ENCODE peak calls at places on chromosomes 12 and 14, in four cellular contexts. G is IMR-90, S is AG09309, M is esophagus squamous epithelium. F is an unnamed sample.

GRCh38 chr14:70162353-70162752 is 26.4 kb downstream of the SLC8A3 start:
- DNase-seq in G (no peak), S (no peak), M (no peak), F (no peak)

GRCh38 chr12:96514328-96514727 is 25.0 kb downstream of the CFAP54 start:
- DNase-seq in G (peak), S (no peak), M (no peak), F (no peak)

GRCh38 chr12:96710127-96710745 is 196.8 kb upstream of the NEDD1 start:
- DNase-seq in G (no peak), S (no peak), M (no peak), F (no peak)

GRCh38 chr14:98184467-98184866 is 1087.5 kb downstream of the BCL11B start:
- DNase-seq in G (no peak), S (no peak), M (no peak), F (no peak)

GRCh38 chr12:92538970-92539749 is 163.6 kb upstream of the PLEKHG7 start:
- DNase-seq in G (peak), S (peak), M (no peak), F (peak)

GRCh38 chr12:101715045-101715444 is 17.6 kb downstream of the CHPT1 start:
- DNase-seq in G (no peak), S (no peak), M (no peak), F (no peak)

GRCh38 chr14:29637406-29637805 is 290.2 kb downstream of the PRKD1 start:
- DNase-seq in G (peak), S (no peak), M (no peak), F (peak)

GRCh38 chr12:75183967-75184366 is 25.7 kb downstream of the KCNC2 start:
- DNase-seq in G (no peak), S (no peak), M (no peak), F (no peak)

GRCh38 chr14:95273041-95273978 is 46.4 kb downstream of the CLMN start:
- DNase-seq in G (no peak), S (no peak), M (no peak), F (no peak)

DNA sequence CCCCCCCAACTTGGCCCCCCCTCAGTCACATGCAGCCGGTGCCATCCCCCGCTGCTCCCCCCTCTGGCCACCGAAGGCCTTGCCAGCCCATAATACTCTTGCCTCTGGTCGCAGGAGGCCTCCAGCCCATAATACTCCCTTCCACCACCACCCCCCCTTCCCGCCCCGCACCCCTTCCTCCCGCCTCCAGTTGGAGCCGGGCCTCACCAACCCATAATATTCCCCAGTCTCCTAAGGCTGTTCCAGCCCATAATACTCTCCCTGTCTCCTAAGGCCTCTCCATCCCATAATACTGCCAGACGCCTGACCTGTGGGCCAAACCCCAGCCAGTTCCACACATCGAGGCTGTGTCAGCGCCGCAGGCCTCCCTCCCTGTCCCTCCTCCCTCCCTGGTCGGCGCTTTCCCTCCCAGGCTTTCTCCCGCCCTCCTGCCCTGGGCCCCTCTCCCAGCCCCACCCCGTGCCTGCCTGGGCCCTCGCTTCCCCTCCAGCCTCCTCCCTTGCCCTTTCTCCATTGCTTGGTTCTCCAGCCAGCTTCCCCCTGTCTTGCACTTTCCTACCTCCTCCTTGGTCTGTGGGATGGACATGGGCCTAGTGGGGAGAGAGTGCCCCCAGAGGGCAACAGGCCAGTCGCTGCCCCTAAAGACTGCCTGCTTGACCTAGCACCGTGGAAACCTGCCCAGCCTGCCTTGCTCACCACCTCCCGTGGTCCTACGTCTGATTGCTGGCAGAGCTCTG is 6.8 kb upstream of the CHD4 start:
- DNase-seq in G (peak), S (peak), M (peak), F (peak)
- TF ChIP-seq CTCF in G (peak), S (peak), M (no peak), F (peak)

GRCh38 chr12:46675736-46676135 is 150.1 kb downstream of the SLC38A4 start:
- DNase-seq in G (peak), S (no peak), M (no peak), F (no peak)
- H3K4me3 ChIP-seq in G (no peak), S (no peak), M (peak), F (no peak)

GRCh38 chr14:35403397-35404245 is 928 bp downstream of the NFKBIA start:
- DNase-seq in G (peak), S (peak), M (peak), F (no peak)

GRCh38 chr14:35405304-35405996 is 901 bp upstream of the NFKBIA start:
- DNase-seq in G (no peak), S (no peak), M (no peak), F (no peak)

GRCh38 chr14:35404246-35404495 is 378 bp downstream of the NFKBIA start:
- DNase-seq in G (no peak), S (no peak), M (no peak), F (no peak)

GRCh38 chr14:35406090-35406489 is 1.5 kb upstream of the NFKBIA start:
- DNase-seq in G (no peak), S (no peak), M (no peak), F (no peak)

GRCh38 chr14:35404496-35405303 is at the start of gene NFKBIA:
- DNase-seq in G (peak), S (no peak), M (peak), F (no peak)
- TF ChIP-seq CTCF in G (peak), S (peak), M (peak), F (peak)

DNA sequence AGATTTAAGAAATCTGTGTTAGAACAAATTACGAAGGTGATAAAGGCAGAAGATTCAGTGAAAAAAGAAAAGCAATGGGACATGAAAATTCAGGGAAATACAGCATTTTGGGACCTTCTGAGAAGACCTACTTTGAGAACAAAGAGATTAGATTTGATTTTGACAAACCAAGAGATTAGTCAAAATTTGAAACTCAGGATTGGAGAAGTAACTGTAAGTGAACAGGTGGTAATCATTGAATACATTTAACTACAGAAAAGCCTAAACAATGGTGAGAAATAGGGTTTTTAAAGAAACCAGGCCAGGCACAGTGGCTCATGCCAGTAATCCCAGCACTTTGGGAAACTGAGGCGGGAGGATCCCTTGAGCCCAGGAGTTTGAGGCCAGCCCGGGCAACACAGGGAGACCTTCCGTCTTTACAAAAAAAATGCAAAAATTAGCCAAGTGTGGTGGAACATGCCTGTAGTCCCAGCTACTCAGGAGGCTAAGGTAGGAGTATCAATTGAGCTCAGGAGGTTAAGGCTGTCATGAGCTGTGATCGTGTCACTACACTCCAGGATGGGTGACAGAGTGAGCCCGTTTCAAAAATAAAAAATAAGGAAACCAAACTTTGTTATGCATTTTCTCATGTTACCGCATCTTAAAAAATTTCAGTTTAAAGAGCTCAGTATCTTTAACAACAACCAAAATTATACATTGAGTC is 8.9 kb upstream of the SAV1 start:
- DNase-seq in G (no peak), S (no peak), M (no peak), F (no peak)
- H3K4me3 ChIP-seq in G (no peak), S (no peak), M (no peak), F (no peak)

GRCh38 chr14:67151082-67151666 is 38.1 kb upstream of the GARIN2 start:
- DNase-seq in G (no peak), S (no peak), M (no peak), F (no peak)
- TF ChIP-seq CTCF in G (peak), S (peak), M (no peak), F (peak)

DNA sequence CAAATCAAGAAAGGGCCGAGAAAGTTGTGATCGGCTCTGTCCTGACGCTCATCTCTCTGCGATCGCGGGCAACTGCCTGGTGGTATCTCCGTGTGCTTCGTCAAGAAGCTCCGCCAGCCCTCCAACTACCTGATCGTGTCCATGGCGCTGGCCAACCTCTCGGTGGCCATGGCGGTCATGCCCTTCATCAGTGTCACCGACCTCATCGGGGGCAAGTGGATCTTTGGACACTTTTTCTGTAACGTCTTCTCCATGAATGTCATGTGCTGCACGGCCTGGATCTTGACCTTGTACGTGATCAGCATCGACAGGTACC is 1.6 kb upstream of the HEBP1 start:
- DNase-seq in G (no peak), S (no peak), M (no peak), F (no peak)
- H3K4me3 ChIP-seq in G (peak), S (peak), M (peak), F (peak)

DNA sequence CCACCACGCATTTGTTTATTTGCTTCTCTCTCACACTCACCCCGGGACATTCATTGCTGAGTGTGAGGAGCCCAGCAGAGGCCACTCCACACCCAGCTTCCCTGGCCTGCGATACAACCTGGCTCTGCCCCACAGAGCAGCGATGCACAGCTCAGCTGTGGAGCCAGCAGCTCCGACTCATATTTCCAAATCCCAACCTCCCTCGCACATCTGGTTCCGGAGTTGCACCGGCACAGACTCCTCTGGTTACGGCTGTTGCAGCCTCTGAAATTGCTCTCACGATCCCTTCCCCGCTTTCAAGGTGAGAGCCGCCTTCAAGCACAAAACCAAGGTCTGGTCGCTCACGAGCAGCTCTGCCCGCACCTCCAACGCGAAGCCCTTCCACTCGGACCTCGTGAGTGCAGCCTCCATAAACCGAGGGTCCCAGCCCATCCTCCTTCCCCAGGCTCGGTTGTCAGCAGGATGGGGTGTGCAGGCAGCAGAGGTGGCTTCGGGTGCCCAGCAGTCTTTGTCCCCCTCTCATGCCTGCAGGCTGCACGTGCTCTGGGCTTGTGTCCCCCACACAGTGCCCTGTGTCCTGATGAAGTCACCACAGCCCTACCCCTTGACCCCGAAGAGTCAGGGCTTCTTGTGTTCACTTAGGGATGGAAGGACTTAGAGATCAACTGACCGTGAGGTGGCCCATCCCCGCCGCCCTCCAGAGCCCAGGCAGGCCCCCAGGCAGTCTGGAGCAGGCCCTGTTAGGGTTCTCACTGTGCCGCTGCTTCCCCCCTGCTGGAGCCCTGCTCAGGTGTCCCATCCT is 184.3 kb downstream of the ADGRD1 start:
- DNase-seq in G (no peak), S (no peak), M (no peak), F (no peak)
- TF ChIP-seq CTCF in G (no peak), S (no peak), M (no peak), F (peak)

GRCh38 chr12:20212036-20212435 is 156.3 kb upstream of the PDE3A start:
- DNase-seq in G (peak), S (no peak), M (no peak), F (peak)

GRCh38 chr12:20211537-20211936 is 156.8 kb upstream of the PDE3A start:
- DNase-seq in G (no peak), S (no peak), M (no peak), F (no peak)

GRCh38 chr12:20212658-20213387 is 155.5 kb upstream of the PDE3A start:
- DNase-seq in G (peak), S (peak), M (peak), F (peak)

GRCh38 chr12:20213851-20214250 is 154.5 kb upstream of the PDE3A start:
- DNase-seq in G (no peak), S (no peak), M (no peak), F (no peak)

GRCh38 chr12:20214286-20214685 is 154.1 kb upstream of the PDE3A start:
- DNase-seq in G (peak), S (no peak), M (no peak), F (peak)
- H3K4me3 ChIP-seq in G (no peak), S (no peak), M (no peak), F (no peak)

DNA sequence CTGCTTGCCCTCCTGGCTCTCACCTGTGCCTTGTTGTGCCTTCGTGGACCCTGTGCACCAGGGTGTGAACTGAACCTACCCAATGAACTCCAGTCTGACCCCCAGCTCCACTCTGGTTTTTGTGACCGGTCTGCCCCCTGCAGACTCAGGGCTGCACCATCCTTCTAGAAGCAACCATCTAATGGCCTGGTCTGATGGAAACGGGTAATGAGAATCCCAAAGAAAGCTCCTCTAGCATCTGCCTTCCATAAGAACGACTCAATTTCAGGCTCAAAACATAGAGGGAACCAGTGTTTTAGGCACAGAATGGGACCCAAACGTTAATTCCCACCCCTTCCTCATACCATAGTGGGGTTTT is 176.7 kb upstream of the PRMT8 start:
- DNase-seq in G (no peak), S (no peak), M (no peak), F (no peak)
- TF ChIP-seq CTCF in G (no peak), S (peak), M (no peak), F (peak)